ENCODE peak calls at places on chromosomes 13 and 19, in ten cellular contexts. D is CD4-positive, alpha-beta T cell; J is Caco-2; L is fibroblast of mammary gland; G is type B pancreatic cell; B is A549; I is natural killer cell; P is neural crest cell; Y is BJ; W is heart left ventricle. T is an unnamed sample.

GRCh38 chr13:95133498-95133897 is 167.8 kb downstream of the ABCC4 start:
- DNase-seq in D (no peak), J (no peak), L (no peak), G (no peak), B (no peak), I (no peak), P (no peak), Y (no peak), W (no peak), T (no peak)

GRCh38 chr19:2613507-2614295 is 88.8 kb downstream of the GNG7 start:
- DNase-seq in D (peak), J (peak), L (peak), G (no peak), B (peak), I (peak), P (peak), Y (no peak), W (no peak), T (peak)

GRCh38 chr19:2043864-2044708 is 7.0 kb downstream of the MKNK2 start:
- DNase-seq in D (no peak), J (no peak), L (no peak), G (no peak), B (no peak), I (no peak), P (no peak), Y (no peak), W (no peak), T (peak)

GRCh38 chr13:110617326-110618072 is 2.2 kb downstream of the NAXD start:
- DNase-seq in D (no peak), J (no peak), L (peak), G (no peak), B (no peak), I (no peak), P (no peak), Y (no peak), W (peak), T (no peak)

GRCh38 chr13:110832531-110832930 is 82.3 kb downstream of the ANKRD10 start:
- DNase-seq in D (no peak), J (no peak), L (no peak), G (no peak), B (no peak), I (no peak), P (no peak), Y (no peak), W (no peak), T (no peak)

GRCh38 chr19:44807652-44808462 is 1.0 kb upstream of the BCAM start:
- DNase-seq in D (no peak), J (peak), L (peak), G (no peak), B (peak), I (no peak), P (peak), Y (no peak), W (no peak), T (no peak)

GRCh38 chr13:33797622-33798021 is 20.3 kb upstream of the RFC3 start:
- DNase-seq in D (no peak), J (no peak), L (peak), G (no peak), B (no peak), I (no peak), P (no peak), Y (no peak), W (no peak), T (no peak)

GRCh38 chr13:109729031-109729870 is 57.1 kb downstream of the IRS2 start:
- DNase-seq in D (no peak), J (no peak), L (no peak), G (no peak), B (no peak), I (no peak), P (no peak), Y (no peak), W (no peak), T (no peak)

GRCh38 chr13:30798776-30799625 is 63.7 kb downstream of the ALOX5AP start:
- DNase-seq in D (no peak), J (no peak), L (no peak), G (no peak), B (no peak), I (no peak), P (no peak), Y (no peak), W (no peak), T (no peak)

GRCh38 chr19:23203841-23204344 is 46.3 kb downstream of the ZNF724 start:
- DNase-seq in D (no peak), J (no peak), L (peak), G (no peak), B (no peak), I (no peak), P (no peak), Y (no peak), W (peak), T (no peak)

GRCh38 chr13:35866801-35867200 is 264.4 kb downstream of the DCLK1 start:
- DNase-seq in D (no peak), J (no peak), L (no peak), G (no peak), B (no peak), I (no peak), P (no peak), Y (no peak), W (peak), T (no peak)

GRCh38 chr13:42367836-42368235 is 95.9 kb downstream of the AKAP11 start:
- DNase-seq in D (no peak), J (no peak), L (no peak), G (no peak), B (no peak), I (no peak), P (no peak), Y (no peak), W (no peak), T (no peak)

GRCh38 chr13:38180670-38181069 is 169.0 kb upstream of the UFM1 start:
- DNase-seq in D (no peak), J (no peak), L (no peak), G (no peak), B (no peak), I (no peak), P (no peak), Y (no peak), W (no peak), T (no peak)

GRCh38 chr13:111973186-111974064 is 93.5 kb upstream of the SOX1 start:
- DNase-seq in D (no peak), J (no peak), L (no peak), G (no peak), B (no peak), I (no peak), P (no peak), Y (no peak), W (no peak), T (no peak)

GRCh38 chr19:8515317-8515716 is 1.4 kb upstream of the ZNF414 start:
- DNase-seq in D (peak), J (no peak), L (peak), G (no peak), B (no peak), I (peak), P (no peak), Y (no peak), W (peak), T (no peak)

GRCh38 chr19:934197-934840 is 8.5 kb downstream of the ARID3A start:
- DNase-seq in D (no peak), J (no peak), L (no peak), G (no peak), B (no peak), I (no peak), P (no peak), Y (no peak), W (no peak), T (no peak)

GRCh38 chr13:52162279-52163101 is 3.1 kb upstream of the NEK3 start:
- DNase-seq in D (no peak), J (peak), L (peak), G (no peak), B (no peak), I (no peak), P (no peak), Y (no peak), W (no peak), T (no peak)

GRCh38 chr13:36850790-36851438 is 31.9 kb downstream of the RFXAP start:
- DNase-seq in D (no peak), J (peak), L (peak), G (no peak), B (no peak), I (no peak), P (no peak), Y (no peak), W (no peak), T (no peak)

GRCh38 chr19:12800344-12800732 is 1.3 kb downstream of the PRDX2 start:
- DNase-seq in D (no peak), J (no peak), L (no peak), G (no peak), B (no peak), I (no peak), P (no peak), Y (no peak), W (no peak), T (no peak)

GRCh38 chr19:36420961-36421748 is 2.7 kb upstream of the ZFP82 start:
- DNase-seq in D (no peak), J (no peak), L (peak), G (no peak), B (no peak), I (no peak), P (no peak), Y (no peak), W (peak), T (no peak)

GRCh38 chr19:49362926-49363264 is 679 bp upstream of the TEAD2 start:
- DNase-seq in D (no peak), J (peak), L (no peak), G (no peak), B (no peak), I (no peak), P (no peak), Y (no peak), W (peak), T (no peak)

GRCh38 chr19:10535613-10536012 is 8.1 kb upstream of the ATG4D start:
- DNase-seq in D (no peak), J (no peak), L (no peak), G (no peak), B (no peak), I (no peak), P (no peak), Y (no peak), W (no peak), T (no peak)

GRCh38 chr13:40446365-40446764 is 220.1 kb downstream of the FOXO1 start:
- DNase-seq in D (no peak), J (no peak), L (peak), G (no peak), B (no peak), I (no peak), P (no peak), Y (peak), W (no peak), T (no peak)
- TF ChIP-seq CTCF in D (no peak), J (no peak), L (no peak), G (no peak), B (no peak), I (no peak), P (no peak), Y (no peak), W (no peak), T (no peak)

GRCh38 chr19:33098023-33098652 is 17.2 kb downstream of the GPATCH1 start:
- DNase-seq in D (no peak), J (no peak), L (peak), G (no peak), B (peak), I (no peak), P (no peak), Y (no peak), W (no peak), T (no peak)

GRCh38 chr19:33096005-33096404 is 15.0 kb downstream of the GPATCH1 start:
- DNase-seq in D (no peak), J (peak), L (no peak), G (no peak), B (no peak), I (no peak), P (no peak), Y (no peak), W (no peak), T (no peak)

GRCh38 chr19:33102893-33103292 is 21.9 kb downstream of the GPATCH1 start:
- DNase-seq in D (no peak), J (no peak), L (no peak), G (no peak), B (no peak), I (no peak), P (no peak), Y (no peak), W (no peak), T (no peak)

DNA sequence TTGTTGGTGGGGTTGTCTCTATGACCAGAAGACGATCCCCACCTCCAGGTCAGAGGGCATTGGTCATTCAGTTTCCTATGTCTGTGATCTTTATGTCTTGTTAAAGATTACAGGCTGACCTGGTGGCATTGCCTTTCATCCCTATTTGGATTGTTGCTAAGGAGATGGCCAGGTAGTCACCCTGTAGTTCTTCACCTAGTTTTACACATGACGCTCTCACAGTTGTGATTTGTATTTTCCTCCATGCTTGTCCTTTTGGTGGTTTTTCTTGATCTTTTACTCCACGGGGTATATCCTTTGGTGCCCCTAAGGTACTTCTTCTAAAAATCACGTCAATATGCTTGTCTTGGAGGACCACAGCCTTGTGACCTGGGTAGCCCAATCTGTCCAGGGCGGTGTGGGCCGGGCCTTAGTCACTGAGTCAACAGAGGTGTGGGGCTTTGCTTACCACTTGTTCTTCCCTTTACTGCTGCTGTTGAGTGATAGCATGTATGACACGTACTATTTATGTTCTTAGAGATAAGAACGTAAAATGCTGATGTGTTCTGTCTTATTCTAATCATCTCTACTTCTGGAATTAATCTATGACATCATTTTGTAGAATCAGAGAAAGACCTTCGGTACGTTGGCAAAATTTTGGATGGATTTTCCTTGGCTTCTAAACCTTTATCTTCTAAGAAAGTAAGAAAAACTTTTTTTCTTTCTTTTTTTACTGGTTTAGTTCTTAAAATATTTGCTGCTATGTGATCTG is 20.1 kb downstream of the GPATCH1 start:
- DNase-seq in D (no peak), J (peak), L (no peak), G (no peak), B (peak), I (no peak), P (no peak), Y (no peak), W (no peak), T (no peak)
- TF ChIP-seq CTCF in D (no peak), J (no peak), L (no peak), G (no peak), B (no peak), I (no peak), P (no peak), Y (no peak), W (no peak), T (no peak)

DNA sequence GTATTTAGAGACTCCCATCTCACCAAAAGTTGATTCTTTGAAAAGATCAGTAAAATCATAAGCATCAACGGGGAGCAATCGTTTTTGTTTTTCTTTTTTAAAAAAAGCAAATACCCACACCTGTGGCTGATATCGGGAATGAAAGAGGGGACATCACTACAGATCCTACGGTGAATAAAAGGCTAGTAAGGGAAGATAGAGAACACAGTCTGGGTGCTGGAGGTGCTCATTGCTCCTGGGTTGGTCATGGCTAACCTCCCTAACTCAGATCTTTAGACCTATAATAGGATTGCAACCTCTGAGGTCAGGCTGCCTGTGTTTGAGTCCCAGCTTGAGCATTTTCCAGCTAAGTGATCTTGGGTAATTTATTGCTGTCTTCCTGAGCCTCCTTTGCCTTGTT is 1.1 kb downstream of the EHD2 start:
- DNase-seq in D (no peak), J (no peak), L (peak), G (no peak), B (no peak), I (no peak), P (no peak), Y (no peak), W (no peak), T (no peak)
- TF ChIP-seq CTCF in D (no peak), J (no peak), L (no peak), G (no peak), B (no peak), I (no peak), P (no peak), Y (no peak), W (no peak), T (no peak)

DNA sequence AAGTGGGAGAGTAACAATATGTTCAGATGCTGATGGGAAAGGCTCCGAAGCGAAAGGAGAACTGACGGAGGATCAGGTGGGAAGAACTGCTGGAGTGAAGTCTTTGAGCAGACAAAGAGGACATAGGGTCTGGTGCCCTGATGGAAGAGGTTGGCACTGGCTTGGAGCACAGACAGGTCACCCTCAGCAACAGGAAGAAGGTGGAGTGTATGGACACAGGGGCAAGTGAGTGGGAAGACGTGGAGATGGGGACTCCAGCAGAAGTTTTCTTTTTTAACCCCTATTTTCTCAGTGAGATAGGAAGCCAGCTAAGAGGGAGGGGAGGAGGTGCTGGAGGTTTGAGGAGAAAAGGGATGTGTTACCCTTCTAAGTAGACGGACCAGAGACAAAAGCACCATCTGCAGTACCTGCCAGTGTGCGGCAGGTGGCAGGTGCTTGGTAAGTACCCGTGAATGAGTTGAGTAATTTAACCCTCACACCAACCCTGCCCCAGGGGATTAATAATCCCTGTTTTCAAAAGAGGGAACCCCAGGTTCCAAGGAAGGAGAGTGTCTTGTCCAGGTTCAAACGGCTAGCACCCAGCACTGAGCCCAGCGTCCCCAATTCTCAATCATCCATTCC is 11.2 kb downstream of the HAS1 start:
- DNase-seq in D (no peak), J (no peak), L (peak), G (no peak), B (peak), I (no peak), P (no peak), Y (no peak), W (no peak), T (no peak)
- TF ChIP-seq CTCF in D (no peak), J (peak), L (peak), G (peak), B (peak), I (no peak), P (peak), Y (peak), W (no peak), T (no peak)

DNA sequence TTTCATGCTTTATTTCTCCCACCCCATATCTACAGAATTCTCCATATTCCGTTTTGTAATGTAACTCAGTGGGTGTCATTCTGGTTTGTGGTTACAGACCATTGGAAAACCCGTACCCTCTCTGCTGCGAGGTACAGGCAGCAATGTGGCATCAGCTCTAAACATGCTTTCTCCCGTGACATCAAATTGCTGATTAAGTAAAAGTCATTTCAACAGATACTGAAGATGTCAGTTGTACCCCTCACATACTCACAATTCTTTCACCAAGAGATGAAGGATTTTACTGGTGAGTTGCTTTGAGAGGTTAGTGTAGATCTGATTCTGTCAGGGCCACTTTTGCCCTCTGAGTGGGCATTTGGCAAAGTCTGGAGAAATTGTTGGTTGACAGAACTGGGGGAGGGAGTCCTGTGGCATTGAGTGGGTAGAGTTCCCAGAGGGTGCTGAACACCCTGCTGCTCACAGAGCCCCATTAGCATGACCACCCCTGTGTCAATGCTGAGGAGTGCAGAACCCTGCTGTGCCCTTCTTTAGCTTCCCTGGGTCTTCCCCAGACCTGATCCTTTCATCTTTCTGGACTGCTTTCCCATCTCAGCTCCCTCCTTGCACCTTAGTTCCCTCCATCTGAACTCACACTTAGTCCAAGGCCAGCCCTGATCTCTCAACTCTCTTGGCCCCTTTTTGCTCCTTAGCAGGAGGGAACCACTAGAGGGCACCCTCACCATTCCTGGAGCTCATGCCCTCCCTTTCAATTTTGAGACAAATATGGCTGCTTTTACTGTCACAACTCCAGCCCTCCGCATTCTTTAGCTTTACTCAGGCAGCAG is 39.9 kb upstream of the CEACAM8 start:
- DNase-seq in D (no peak), J (peak), L (peak), G (no peak), B (peak), I (no peak), P (no peak), Y (no peak), W (no peak), T (no peak)
- TF ChIP-seq CTCF in D (peak), J (peak), L (peak), G (peak), B (peak), I (peak), P (peak), Y (peak), W (peak), T (no peak)

GRCh38 chr19:55454787-55455243 is 6.6 kb downstream of the ISOC2 start:
- DNase-seq in D (no peak), J (peak), L (peak), G (no peak), B (peak), I (no peak), P (peak), Y (no peak), W (no peak), T (no peak)
- TF ChIP-seq CTCF in D (peak), J (peak), L (peak), G (peak), B (peak), I (peak), P (peak), Y (peak), W (peak), T (no peak)

GRCh38 chr13:26186141-26186870 is 35.8 kb downstream of the RNF6 start:
- DNase-seq in D (peak), J (peak), L (peak), G (peak), B (peak), I (peak), P (peak), Y (peak), W (peak), T (peak)
- TF ChIP-seq CTCF in D (peak), J (peak), L (peak), G (peak), B (peak), I (peak), P (peak), Y (peak), W (peak), T (no peak)

GRCh38 chr13:22357132-22357531 is 686.3 kb downstream of the FGF9 start:
- DNase-seq in D (no peak), J (no peak), L (peak), G (no peak), B (no peak), I (no peak), P (no peak), Y (peak), W (peak), T (no peak)
- TF ChIP-seq CTCF in D (no peak), J (no peak), L (no peak), G (no peak), B (no peak), I (no peak), P (no peak), Y (no peak), W (no peak), T (no peak)